ENCODE peak calls at places on chromosomes 5 and 9, in six cellular contexts. G is lower lobe of right lung, Y is psoas muscle, K is left ventricle myocardium inferior, U is SJCRH30, B is fibroblast of lung. Z is an unnamed sample.

GRCh38 chr9:133981958-133982681 is 10.0 kb downstream of the VAV2 start:
- DNase-seq in Y (peak; percentile 55), K (peak; percentile 19), U (no peak), B (no peak), G (peak; percentile 33), Z (no peak)

GRCh38 chr9:33263936-33264472 is 504 bp downstream of the BAG1 start:
- DNase-seq in B (peak; percentile 25), G (peak; percentile 78), U (peak; percentile 61), Y (peak; percentile 77), K (peak; percentile 54), Z (peak; percentile 54)

GRCh38 chr9:28999057-28999456 is 1425.8 kb upstream of the C9orf72 start:
- DNase-seq in G (no peak), Y (no peak), B (no peak), K (no peak), U (no peak), Z (no peak)

GRCh38 chr9:34633851-34634550 is 3.6 kb downstream of the SIGMAR1 start:
- DNase-seq in U (peak; percentile 58), G (no peak), K (peak; percentile 53), B (peak; percentile 70), Y (peak; percentile 82), Z (peak; percentile 61)

GRCh38 chr5:37111426-37112382 is 137.5 kb downstream of the CPLANE1 start:
- DNase-seq in G (no peak), U (no peak), B (no peak), K (no peak), Y (no peak), Z (no peak)

GRCh38 chr5:153352685-153353219 is 137.7 kb upstream of the GRIA1 start:
- DNase-seq in G (no peak), Y (no peak), U (no peak), K (no peak), B (no peak), Z (no peak)

GRCh38 chr9:22046243-22046642 is 37.1 kb upstream of the CDKN2B start:
- DNase-seq in Y (no peak), U (no peak), G (no peak), B (no peak), K (no peak), Z (no peak)

GRCh38 chr5:102933721-102934459 is 178.8 kb downstream of the PAM start:
- DNase-seq in G (no peak), K (no peak), U (no peak), Y (no peak), B (no peak), Z (no peak)

GRCh38 chr5:169450464-169450863 is 133.1 kb upstream of the SPDL1 start:
- DNase-seq in B (peak; percentile 24), U (no peak), Y (no peak), K (no peak), G (no peak), Z (no peak)

GRCh38 chr9:108374606-108375005 is 481.2 kb downstream of the ACTL7B start:
- DNase-seq in U (no peak), K (no peak), Y (no peak), B (no peak), G (no peak), Z (no peak)

GRCh38 chr5:122999947-123000563 is 36.5 kb downstream of the PPIC start:
- DNase-seq in B (peak; percentile 22), U (no peak), Y (no peak), G (peak; percentile 45), K (no peak), Z (peak; percentile 18)

GRCh38 chr5:154157483-154158378 is 32.8 kb upstream of the GALNT10 start:
- DNase-seq in U (no peak), Y (no peak), B (no peak), G (no peak), K (no peak), Z (no peak)

GRCh38 chr5:179241175-179241574 is 104.1 kb downstream of the ADAMTS2 start:
- DNase-seq in G (peak; percentile 40), Y (peak; percentile 55), B (no peak), K (no peak), U (no peak), Z (no peak)

GRCh38 chr5:68911840-68912690 is 181.7 kb upstream of the SLC30A5 start:
- DNase-seq in K (no peak), Y (no peak), U (peak; percentile 82), B (peak; percentile 91), G (no peak), Z (peak; percentile 17)

GRCh38 chr9:91421987-91422765 is 1.5 kb downstream of the NFIL3 start:
- DNase-seq in K (no peak), B (no peak), Y (no peak), G (no peak), U (no peak), Z (peak; percentile 53)

GRCh38 chr5:88889165-88890069 is 6.4 kb upstream of the MEF2C start:
- DNase-seq in Y (peak; percentile 86), G (peak; percentile 77), U (peak; percentile 80), K (peak; percentile 63), B (peak; percentile 59), Z (peak; percentile 71)

GRCh38 chr9:96491079-96491879 is 41.3 kb downstream of the HABP4 start:
- DNase-seq in B (peak; percentile 79), K (no peak), U (no peak), G (no peak), Y (no peak), Z (no peak)

GRCh38 chr9:28999806-29000205 is 1426.5 kb upstream of the C9orf72 start:
- DNase-seq in B (no peak), U (no peak), G (no peak), Y (no peak), K (no peak), Z (no peak)

GRCh38 chr5:73859696-73860095 is 233.7 kb downstream of the ARHGEF28 start:
- DNase-seq in G (peak; percentile 67), B (no peak), K (no peak), U (no peak), Y (no peak), Z (no peak)

GRCh38 chr5:162107591-162107990 is 40.0 kb downstream of the GABRG2 start:
- DNase-seq in G (no peak), K (no peak), Y (no peak), B (no peak), U (no peak), Z (no peak)

GRCh38 chr5:5954199-5954598 is 424.1 kb downstream of the MED10 start:
- DNase-seq in U (no peak), G (no peak), Y (no peak), B (no peak), K (no peak), Z (no peak)

GRCh38 chr5:170792878-170793277 is 9.4 kb downstream of the GABRP start:
- DNase-seq in K (no peak), U (no peak), Y (no peak), B (no peak), G (no peak), Z (no peak)

GRCh38 chr5:150778517-150779396 is at the start of gene SMIM3:
- DNase-seq in G (peak; percentile 88), K (peak; percentile 89), U (peak; percentile 69), B (peak; percentile 75), Y (peak; percentile 91), Z (peak; percentile 90)

GRCh38 chr9:91422832-91423711 is 560 bp downstream of the NFIL3 start:
- DNase-seq in U (peak; percentile 52), B (peak; percentile 94), G (peak; percentile 74), Y (peak; percentile 80), K (peak; percentile 56), Z (peak; percentile 54)

GRCh38 chr9:115000217-115000639 is 69.8 kb upstream of the TNFSF8 start:
- DNase-seq in Y (no peak), U (no peak), K (no peak), G (no peak), B (no peak), Z (no peak)

GRCh38 chr5:34586117-34586885 is 69.8 kb upstream of the RAI14 start:
- DNase-seq in G (no peak), Y (no peak), K (no peak), U (no peak), B (peak; percentile 71), Z (no peak)

GRCh38 chr5:61256474-61256873 is 75.6 kb upstream of the ZSWIM6 start:
- DNase-seq in U (no peak), B (peak; percentile 51), K (peak; percentile 56), G (peak; percentile 87), Y (no peak), Z (peak; percentile 66)

GRCh38 chr9:70123695-70124094 is 80.0 kb downstream of the MAMDC2 start:
- DNase-seq in U (no peak), G (no peak), B (no peak), Y (no peak), K (no peak), Z (no peak)

GRCh38 chr9:101400120-101400519 is 1.5 kb downstream of the ZNF189 start:
- DNase-seq in Y (peak; percentile 40), U (no peak), K (peak; percentile 30), G (no peak), B (no peak), Z (no peak)

GRCh38 chr9:73866451-73866850 is 630.7 kb upstream of the RORB start:
- DNase-seq in B (no peak), Y (no peak), K (no peak), G (no peak), U (no peak), Z (no peak)

GRCh38 chr9:32427111-32427873 is 42.8 kb downstream of the ACO1 start:
- DNase-seq in G (no peak), U (no peak), Y (no peak), K (no peak), B (peak; percentile 56), Z (no peak)

GRCh38 chr9:7976856-7977255 is 177.3 kb upstream of the DMAC1 start:
- DNase-seq in U (no peak), B (no peak), G (no peak), Y (no peak), K (no peak), Z (no peak)
- H3K4me1 ChIP-seq in U (peaks cover 8% of the 10 kb centered on the region), B (no peaks in the 10 kb centered on the region), G (peaks cover 5% of the 10 kb centered on the region), Y (no peaks in the 10 kb centered on the region), K (no peaks in the 10 kb centered on the region), Z (no peaks in the 10 kb centered on the region)

GRCh38 chr5:173232499-173233346 is 2.3 kb downstream of the NKX2-5 start:
- DNase-seq in K (no peak), U (no peak), G (no peak), B (no peak), Y (no peak), Z (peak; percentile 23)
- H3K27me3 ChIP-seq in K (peaks cover 100% of the 10 kb centered on the region), U (no peaks in the 10 kb centered on the region), G (peaks cover 100% of the 10 kb centered on the region), B (peaks cover 82% of the 10 kb centered on the region), Y (peaks cover 4% of the 10 kb centered on the region), Z (peaks cover 100% of the 10 kb centered on the region)

GRCh38 chr5:78594014-78594413 is 54.6 kb downstream of the LHFPL2 start:
- DNase-seq in G (no peak), Y (no peak), B (no peak), K (no peak), U (no peak), Z (no peak)
- H3K4me1 ChIP-seq in G (peaks cover 32% of the 10 kb centered on the region), Y (peaks cover 48% of the 10 kb centered on the region), B (peaks cover 40% of the 10 kb centered on the region), K (peaks cover 73% of the 10 kb centered on the region), U (peaks cover 21% of the 10 kb centered on the region), Z (peaks cover 72% of the 10 kb centered on the region)

GRCh38 chr9:131042666-131043065 is 33.7 kb downstream of the LAMC3 start:
- DNase-seq in K (no peak), U (no peak), Y (no peak), B (no peak), G (no peak), Z (no peak)

GRCh38 chr9:131045300-131046092 is 36.5 kb downstream of the LAMC3 start:
- DNase-seq in Y (no peak), G (no peak), B (no peak), U (no peak), K (no peak), Z (no peak)

GRCh38 chr9:131043097-131043496 is 34.1 kb downstream of the LAMC3 start:
- DNase-seq in G (no peak), B (no peak), Y (no peak), K (no peak), U (no peak), Z (no peak)

GRCh38 chr9:131046093-131046380 is 37.1 kb downstream of the LAMC3 start:
- DNase-seq in K (no peak), U (no peak), G (no peak), B (no peak), Y (no peak), Z (no peak)

GRCh38 chr9:131043646-131044045 is 34.7 kb downstream of the LAMC3 start:
- DNase-seq in K (no peak), Y (no peak), G (no peak), B (no peak), U (no peak), Z (no peak)
- H3K27me3 ChIP-seq in K (peaks cover 8% of the 10 kb centered on the region), Y (no peaks in the 10 kb centered on the region), G (no peaks in the 10 kb centered on the region), B (peaks cover 3% of the 10 kb centered on the region), U (peaks cover 9% of the 10 kb centered on the region), Z (peaks cover 6% of the 10 kb centered on the region)